ENCODE peak calls at places on chromosome 12, in eight cellular contexts. One of them, this sample, is unnamed.

GRCh38 chr12:62722971-62723680 is 211.8 kb downstream of the PPM1H start:
- DNase-seq in uterus: no peak
- DNase-seq in pancreas: no peak
- DNase-seq in stomach: no peak
- DNase-seq in fibroblast of lung: peak
- DNase-seq in tibial artery: no peak
- DNase-seq in brain microvascular endothelial cell: no peak
- DNase-seq in psoas muscle: no peak
- DNase-seq in this sample: no peak

GRCh38 chr12:115051378-115051777 is 367.4 kb upstream of the TBX3 start:
- DNase-seq in tibial artery: no peak
- DNase-seq in psoas muscle: no peak
- DNase-seq in stomach: no peak
- DNase-seq in pancreas: no peak
- DNase-seq in brain microvascular endothelial cell: no peak
- DNase-seq in fibroblast of lung: no peak
- DNase-seq in uterus: no peak
- DNase-seq in this sample: no peak

GRCh38 chr12:7127916-7128626 is 618 bp downstream of the RBP5 start:
- DNase-seq in uterus: no peak
- DNase-seq in stomach: no peak
- DNase-seq in brain microvascular endothelial cell: no peak
- DNase-seq in tibial artery: peak
- DNase-seq in fibroblast of lung: no peak
- DNase-seq in pancreas: no peak
- DNase-seq in psoas muscle: no peak
- DNase-seq in this sample: no peak

GRCh38 chr12:99413751-99414150 is 233.8 kb upstream of the GARIN6 start:
- DNase-seq in uterus: no peak
- DNase-seq in psoas muscle: no peak
- DNase-seq in brain microvascular endothelial cell: no peak
- DNase-seq in tibial artery: no peak
- DNase-seq in pancreas: no peak
- DNase-seq in stomach: no peak
- DNase-seq in fibroblast of lung: no peak
- DNase-seq in this sample: no peak

GRCh38 chr12:69984216-69984615 is 159.2 kb downstream of the MYRFL start:
- DNase-seq in psoas muscle: no peak
- DNase-seq in pancreas: no peak
- DNase-seq in stomach: no peak
- DNase-seq in fibroblast of lung: no peak
- DNase-seq in brain microvascular endothelial cell: no peak
- DNase-seq in uterus: no peak
- DNase-seq in tibial artery: no peak
- DNase-seq in this sample: no peak

GRCh38 chr12:114904254-114905003 is 220.5 kb upstream of the TBX3 start:
- DNase-seq in fibroblast of lung: peak
- DNase-seq in brain microvascular endothelial cell: peak
- DNase-seq in uterus: no peak
- DNase-seq in stomach: no peak
- DNase-seq in psoas muscle: no peak
- DNase-seq in tibial artery: no peak
- DNase-seq in pancreas: no peak
- DNase-seq in this sample: no peak

GRCh38 chr12:70576341-70577282 is 60.6 kb downstream of the PTPRB start:
- DNase-seq in fibroblast of lung: peak
- DNase-seq in uterus: no peak
- DNase-seq in pancreas: no peak
- DNase-seq in tibial artery: no peak
- DNase-seq in stomach: no peak
- DNase-seq in brain microvascular endothelial cell: peak
- DNase-seq in psoas muscle: no peak
- DNase-seq in this sample: no peak

GRCh38 chr12:40439771-40440492 is 215.1 kb downstream of the LRRK2 start:
- DNase-seq in pancreas: no peak
- DNase-seq in stomach: no peak
- DNase-seq in uterus: no peak
- DNase-seq in psoas muscle: no peak
- DNase-seq in fibroblast of lung: no peak
- DNase-seq in tibial artery: no peak
- DNase-seq in brain microvascular endothelial cell: no peak
- DNase-seq in this sample: no peak

GRCh38 chr12:57456145-57456700 is 1.1 kb downstream of the INHBE start:
- DNase-seq in tibial artery: no peak
- DNase-seq in psoas muscle: no peak
- DNase-seq in uterus: no peak
- DNase-seq in pancreas: peak
- DNase-seq in brain microvascular endothelial cell: no peak
- DNase-seq in stomach: no peak
- DNase-seq in fibroblast of lung: peak
- DNase-seq in this sample: no peak

GRCh38 chr12:34033628-34034296 is 11.5 kb downstream of the ALG10 start:
- DNase-seq in uterus: no peak
- DNase-seq in brain microvascular endothelial cell: peak
- DNase-seq in stomach: no peak
- DNase-seq in psoas muscle: no peak
- DNase-seq in pancreas: no peak
- DNase-seq in tibial artery: no peak
- DNase-seq in fibroblast of lung: peak
- DNase-seq in this sample: no peak

GRCh38 chr12:71589478-71589881 is 74.2 kb downstream of the ZFC3H1 start:
- DNase-seq in tibial artery: no peak
- DNase-seq in brain microvascular endothelial cell: no peak
- DNase-seq in pancreas: no peak
- DNase-seq in stomach: no peak
- DNase-seq in uterus: no peak
- DNase-seq in fibroblast of lung: no peak
- DNase-seq in psoas muscle: no peak
- DNase-seq in this sample: no peak

GRCh38 chr12:132030367-132031038 is 80.8 kb downstream of the EP400 start:
- DNase-seq in tibial artery: no peak
- DNase-seq in fibroblast of lung: peak
- DNase-seq in pancreas: no peak
- DNase-seq in uterus: no peak
- DNase-seq in stomach: no peak
- DNase-seq in psoas muscle: no peak
- DNase-seq in brain microvascular endothelial cell: peak
- DNase-seq in this sample: no peak

GRCh38 chr12:49976547-49976946 is 3.8 kb downstream of the AQP6 start:
- DNase-seq in tibial artery: peak
- DNase-seq in stomach: no peak
- DNase-seq in fibroblast of lung: no peak
- DNase-seq in brain microvascular endothelial cell: no peak
- DNase-seq in uterus: no peak
- DNase-seq in pancreas: no peak
- DNase-seq in psoas muscle: no peak
- DNase-seq in this sample: no peak

GRCh38 chr12:49974231-49974675 is 1.5 kb downstream of the AQP6 start:
- DNase-seq in stomach: peak
- DNase-seq in fibroblast of lung: peak
- DNase-seq in tibial artery: peak
- DNase-seq in pancreas: peak
- DNase-seq in uterus: peak
- DNase-seq in psoas muscle: peak
- DNase-seq in brain microvascular endothelial cell: peak
- DNase-seq in this sample: no peak

GRCh38 chr12:49973361-49973830 is 649 bp downstream of the AQP6 start:
- DNase-seq in fibroblast of lung: no peak
- DNase-seq in brain microvascular endothelial cell: no peak
- DNase-seq in uterus: no peak
- DNase-seq in stomach: no peak
- DNase-seq in tibial artery: peak
- DNase-seq in psoas muscle: no peak
- DNase-seq in pancreas: no peak
- DNase-seq in this sample: no peak

GRCh38 chr12:49974677-49975369 is 2.1 kb downstream of the AQP6 start:
- DNase-seq in psoas muscle: no peak
- DNase-seq in uterus: no peak
- DNase-seq in pancreas: no peak
- DNase-seq in brain microvascular endothelial cell: no peak
- DNase-seq in tibial artery: peak
- DNase-seq in stomach: no peak
- DNase-seq in fibroblast of lung: no peak
- DNase-seq in this sample: no peak

DNA sequence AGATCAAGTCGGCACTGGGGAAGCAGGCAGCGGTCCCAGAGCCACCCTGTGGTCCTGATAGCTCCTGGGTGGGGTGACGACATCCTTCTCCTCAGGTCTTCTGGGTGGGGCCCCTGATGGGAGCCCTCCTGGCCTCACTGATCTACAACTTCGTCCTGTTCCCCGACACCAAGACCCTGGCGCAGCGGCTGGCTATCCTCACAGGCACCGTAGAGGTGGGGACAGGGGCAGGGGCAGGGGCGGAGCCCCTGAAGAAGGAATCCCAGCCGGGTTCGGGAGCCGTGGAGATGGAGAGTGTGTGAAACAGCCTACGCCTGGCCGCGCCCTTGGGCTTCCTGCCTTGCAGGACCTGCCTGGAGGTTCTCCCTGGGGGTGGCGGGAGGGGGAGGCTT is 2.6 kb downstream of the AQP6 start:
- DNase-seq in tibial artery: peak
- DNase-seq in uterus: no peak
- DNase-seq in pancreas: no peak
- DNase-seq in stomach: no peak
- DNase-seq in brain microvascular endothelial cell: no peak
- DNase-seq in psoas muscle: no peak
- DNase-seq in fibroblast of lung: no peak
- DNase-seq in this sample: no peak
- H3K27ac ChIP-seq in tibial artery: no peak
- H3K27ac ChIP-seq in uterus: no peak
- H3K27ac ChIP-seq in pancreas: no peak
- H3K27ac ChIP-seq in stomach: no peak
- H3K27ac ChIP-seq in brain microvascular endothelial cell: no peak
- H3K27ac ChIP-seq in psoas muscle: no peak
- H3K27ac ChIP-seq in fibroblast of lung: no peak
- H3K27ac ChIP-seq in this sample: no peak

GRCh38 chr12:53381739-53382630 is 2.0 kb downstream of the SP1 start:
- DNase-seq in pancreas: peak
- DNase-seq in stomach: peak
- DNase-seq in tibial artery: peak
- DNase-seq in fibroblast of lung: peak
- DNase-seq in brain microvascular endothelial cell: peak
- DNase-seq in psoas muscle: peak
- DNase-seq in uterus: peak
- DNase-seq in this sample: no peak

GRCh38 chr12:53380104-53380796 is at the start of gene SP1:
- DNase-seq in brain microvascular endothelial cell: peak
- DNase-seq in fibroblast of lung: peak
- DNase-seq in pancreas: peak
- DNase-seq in uterus: peak
- DNase-seq in tibial artery: peak
- DNase-seq in psoas muscle: peak
- DNase-seq in stomach: peak
- DNase-seq in this sample: peak

GRCh38 chr12:53380797-53381738 is 1.1 kb downstream of the SP1 start:
- DNase-seq in brain microvascular endothelial cell: peak
- DNase-seq in fibroblast of lung: peak
- DNase-seq in tibial artery: peak
- DNase-seq in uterus: no peak
- DNase-seq in stomach: no peak
- DNase-seq in pancreas: peak
- DNase-seq in psoas muscle: peak
- DNase-seq in this sample: no peak

GRCh38 chr12:53379389-53380103 is 430 bp upstream of the SP1 start:
- DNase-seq in tibial artery: peak
- DNase-seq in fibroblast of lung: peak
- DNase-seq in uterus: peak
- DNase-seq in stomach: peak
- DNase-seq in pancreas: peak
- DNase-seq in brain microvascular endothelial cell: peak
- DNase-seq in psoas muscle: peak
- DNase-seq in this sample: peak

GRCh38 chr12:53383258-53383657 is 3.3 kb downstream of the SP1 start:
- DNase-seq in brain microvascular endothelial cell: no peak
- DNase-seq in stomach: no peak
- DNase-seq in uterus: no peak
- DNase-seq in pancreas: no peak
- DNase-seq in psoas muscle: no peak
- DNase-seq in tibial artery: no peak
- DNase-seq in fibroblast of lung: no peak
- DNase-seq in this sample: no peak
- H3K4me3 ChIP-seq in brain microvascular endothelial cell: peak
- H3K4me3 ChIP-seq in stomach: peak
- H3K4me3 ChIP-seq in uterus: peak
- H3K4me3 ChIP-seq in pancreas: no peak
- H3K4me3 ChIP-seq in psoas muscle: peak
- H3K4me3 ChIP-seq in tibial artery: peak
- H3K4me3 ChIP-seq in fibroblast of lung: peak
- H3K4me3 ChIP-seq in this sample: peak

DNA sequence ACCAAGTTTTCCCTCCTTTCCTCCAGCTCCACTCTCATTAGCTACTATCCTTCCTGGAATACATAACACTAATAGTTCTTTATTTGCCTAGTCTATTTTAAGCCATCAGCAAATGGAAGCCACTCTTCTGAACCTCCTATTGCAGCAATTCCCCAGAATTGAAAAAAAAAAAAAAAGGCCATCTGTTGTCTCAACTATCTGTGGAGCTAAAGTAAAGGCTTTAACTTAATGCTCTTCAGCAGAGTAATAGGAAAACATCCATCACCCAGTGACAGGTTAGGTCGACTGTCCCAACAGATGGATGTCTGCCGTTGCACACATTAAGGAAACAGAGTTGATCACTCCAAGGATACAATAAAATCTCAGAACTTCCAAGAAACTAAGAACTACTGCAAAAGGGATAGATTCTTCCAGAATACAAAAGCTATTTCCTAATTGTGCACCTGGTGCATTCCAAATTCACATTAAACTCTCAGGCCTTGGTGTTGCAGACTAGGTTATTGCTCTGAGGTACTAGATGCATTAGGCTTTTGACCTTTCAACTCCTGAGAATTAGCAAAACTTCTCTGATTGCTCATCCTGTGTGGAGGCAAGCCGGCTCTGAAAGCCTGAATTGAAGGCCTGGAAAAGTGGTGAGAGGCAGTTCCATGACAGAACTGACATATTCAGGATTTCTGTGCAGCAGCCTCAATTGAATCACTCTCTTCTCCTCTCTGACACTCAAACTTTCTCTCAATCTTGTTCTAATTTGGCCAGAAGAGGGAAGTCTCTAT is 238.4 kb upstream of the HMGA2 start:
- DNase-seq in pancreas: no peak
- DNase-seq in uterus: no peak
- DNase-seq in tibial artery: no peak
- DNase-seq in brain microvascular endothelial cell: no peak
- DNase-seq in psoas muscle: no peak
- DNase-seq in fibroblast of lung: no peak
- DNase-seq in stomach: no peak
- DNase-seq in this sample: no peak
- TF ChIP-seq CTCF in pancreas: no peak
- TF ChIP-seq CTCF in uterus: no peak
- TF ChIP-seq CTCF in tibial artery: no peak
- TF ChIP-seq CTCF in brain microvascular endothelial cell: no peak
- TF ChIP-seq CTCF in psoas muscle: no peak
- TF ChIP-seq CTCF in fibroblast of lung: no peak
- TF ChIP-seq CTCF in stomach: no peak
- TF ChIP-seq CTCF in this sample: no peak

DNA sequence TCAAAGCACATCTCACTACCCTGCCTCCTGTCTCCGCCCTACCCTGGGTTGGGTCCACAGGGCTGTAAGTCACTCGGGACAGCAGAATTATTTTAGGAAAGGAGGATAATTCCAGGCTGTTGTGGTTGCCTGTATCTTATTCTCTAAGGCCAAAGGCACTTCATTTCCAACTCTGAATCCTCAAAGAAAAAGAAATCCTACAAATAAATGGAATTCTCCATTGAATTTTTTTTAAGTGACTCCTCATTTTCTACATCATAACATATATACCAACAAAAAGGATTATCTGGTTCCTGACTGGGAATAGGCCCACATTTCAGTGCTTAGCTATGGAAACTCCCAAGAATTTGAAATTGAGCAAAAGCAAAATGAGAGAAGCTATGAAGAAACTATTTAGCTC is 186.4 kb downstream of the ITPR2 start:
- DNase-seq in tibial artery: no peak
- DNase-seq in fibroblast of lung: no peak
- DNase-seq in psoas muscle: no peak
- DNase-seq in pancreas: no peak
- DNase-seq in stomach: no peak
- DNase-seq in uterus: no peak
- DNase-seq in brain microvascular endothelial cell: no peak
- DNase-seq in this sample: no peak
- H3K27ac ChIP-seq in tibial artery: no peak
- H3K27ac ChIP-seq in fibroblast of lung: no peak
- H3K27ac ChIP-seq in psoas muscle: no peak
- H3K27ac ChIP-seq in pancreas: no peak
- H3K27ac ChIP-seq in stomach: no peak
- H3K27ac ChIP-seq in uterus: no peak
- H3K27ac ChIP-seq in brain microvascular endothelial cell: peak
- H3K27ac ChIP-seq in this sample: no peak

This sample was measured in thoracic aorta.